ENCODE peak calls at places on chromosomes 4 and X, in eight cellular contexts. O, J, P, U, Y, R, A and B are unnamed samples. For H3K4me1, the result is how much of the 10 kb centered on the place peaks cover.

GRCh38 chr4:177163532-177163931 is 146.1 kb upstream of the NEIL3 start:
- DNase-seq in U (no peak), R (no peak), O (no peak), J (no peak), P (no peak), Y (no peak), A (no peak), B (no peak)

GRCh38 chr4:40933272-40934053 is 183.7 kb downstream of the NSUN7 start:
- DNase-seq in O (no peak), P (no peak), A (no peak), J (peak), R (no peak), Y (no peak), U (no peak), B (no peak)

GRCh38 chr4:48554606-48555005 is 64.6 kb downstream of the ZAR1 start:
- DNase-seq in Y (no peak), J (no peak), R (no peak), O (no peak), A (no peak), U (no peak), P (no peak), B (no peak)

GRCh38 chrX:44570524-44570923 is 27.9 kb upstream of the FUNDC1 start:
- DNase-seq in U (no peak), P (peak), O (no peak), Y (no peak), J (peak), R (no peak), A (no peak), B (no peak)

GRCh38 chr4:48131736-48132135 is 2.3 kb downstream of the TXK start:
- DNase-seq in U (no peak), A (no peak), Y (no peak), R (no peak), P (no peak), O (no peak), J (no peak), B (no peak)

GRCh38 chrX:74422576-74423288 is 1.4 kb downstream of the SLC16A2 start:
- DNase-seq in P (peak), Y (no peak), J (peak), O (no peak), U (no peak), R (peak), A (peak), B (no peak)

GRCh38 chr4:89754531-89754930 is 82.4 kb downstream of the SNCA start:
- DNase-seq in R (no peak), A (no peak), J (no peak), O (no peak), Y (no peak), P (peak), U (no peak), B (no peak)

GRCh38 chrX:6041630-6042029 is 187.0 kb downstream of the NLGN4X start:
- DNase-seq in P (no peak), J (no peak), R (no peak), O (no peak), A (no peak), U (no peak), Y (no peak), B (no peak)

GRCh38 chr4:24783506-24783905 is 11.9 kb upstream of the SOD3 start:
- DNase-seq in U (no peak), J (no peak), O (no peak), A (no peak), P (no peak), Y (no peak), R (no peak), B (no peak)

GRCh38 chr4:24777528-24777927 is 17.8 kb upstream of the SOD3 start:
- DNase-seq in A (no peak), J (peak), R (no peak), U (no peak), Y (no peak), O (no peak), P (no peak), B (no peak)

GRCh38 chr4:24780936-24781538 is 14.3 kb upstream of the SOD3 start:
- DNase-seq in A (no peak), P (no peak), O (no peak), Y (no peak), J (no peak), R (no peak), U (no peak), B (no peak)

GRCh38 chr4:24778427-24779225 is 16.7 kb upstream of the SOD3 start:
- DNase-seq in O (no peak), J (peak), R (peak), A (no peak), Y (no peak), P (peak), U (no peak), B (no peak)

DNA sequence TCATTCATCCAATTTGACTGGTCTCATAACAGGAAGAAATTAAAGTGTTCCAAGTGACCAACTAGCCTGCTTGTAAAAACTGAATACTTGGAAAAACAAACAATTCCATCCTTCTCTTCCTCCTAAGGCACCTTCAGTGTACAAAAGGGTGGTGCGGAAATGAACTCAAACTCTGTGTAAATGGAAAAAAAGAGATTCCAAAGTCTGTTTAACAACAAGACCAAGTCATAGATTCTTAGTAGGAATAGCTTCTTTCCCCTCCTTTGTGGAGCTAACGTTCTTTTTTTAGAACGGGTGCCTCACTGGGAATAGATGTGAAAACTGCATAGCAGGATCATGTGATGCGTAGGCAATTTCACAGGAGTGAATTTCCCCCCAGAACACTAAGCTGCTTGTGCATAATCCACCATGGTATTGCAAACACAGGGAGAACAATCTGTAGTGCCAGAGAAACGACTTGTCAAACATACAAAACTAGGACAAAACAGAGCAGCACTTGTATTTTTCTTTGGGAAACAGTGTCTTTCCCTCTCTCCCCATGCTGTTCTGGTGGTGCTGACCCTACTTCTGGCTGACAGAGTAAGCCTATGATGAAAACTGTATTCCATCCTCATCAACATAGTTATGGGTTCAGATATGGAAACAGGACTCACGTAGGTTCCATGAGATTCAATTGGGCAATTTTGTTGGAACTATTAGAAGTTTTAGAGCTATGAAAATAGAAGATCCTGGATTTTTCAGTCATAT is 13.2 kb upstream of the SOD3 start:
- DNase-seq in Y (no peak), A (no peak), J (no peak), U (no peak), R (no peak), O (no peak), P (no peak), B (no peak)
- H3K4me1 ChIP-seq in Y (under half), A (under half), J (under half), U (under half), R (under half), O (under half), P (under half), B (under half)

DNA sequence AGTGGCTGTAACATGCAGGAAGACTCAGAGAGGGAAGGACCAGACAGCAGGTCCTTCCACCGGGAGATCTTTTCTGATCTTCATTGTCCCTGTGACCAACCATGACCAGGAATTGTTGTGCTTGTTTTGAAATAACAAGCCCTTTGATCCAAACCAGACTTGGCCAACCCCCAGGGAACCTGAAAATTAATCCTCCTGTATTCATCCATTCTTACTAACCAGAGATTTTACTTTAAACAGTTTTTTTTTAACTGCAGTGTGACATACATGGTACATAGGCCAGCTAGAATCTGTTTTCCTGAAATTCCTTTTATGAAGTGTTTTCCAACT is 4.0 kb downstream of the WFS1 start:
- DNase-seq in U (no peak), P (peak), Y (no peak), O (no peak), A (no peak), R (no peak), J (no peak), B (no peak)
- H3K4me3 ChIP-seq in U (no peak), P (no peak), Y (no peak), O (no peak), A (no peak), R (no peak), J (no peak), B (no peak)

GRCh38 chrX:119758682-119759332 is 419 bp downstream of the SOWAHD start:
- DNase-seq in R (peak), J (no peak), O (no peak), Y (peak), A (no peak), P (peak), U (no peak), B (no peak)

GRCh38 chrX:119757979-119758681 is at the start of gene SOWAHD:
- DNase-seq in J (no peak), Y (peak), P (peak), U (no peak), R (peak), A (no peak), O (no peak), B (no peak)

GRCh38 chrX:119757646-119757978 is 776 bp upstream of the SOWAHD start:
- DNase-seq in P (no peak), A (no peak), J (no peak), U (no peak), Y (no peak), R (no peak), O (no peak), B (no peak)

GRCh38 chrX:119755981-119756533 is 2.3 kb upstream of the SOWAHD start:
- DNase-seq in Y (peak), U (no peak), O (no peak), R (peak), J (no peak), A (no peak), P (no peak), B (no peak)

GRCh38 chrX:119756926-119757635 is 1.3 kb upstream of the SOWAHD start:
- DNase-seq in U (no peak), R (peak), A (no peak), O (no peak), J (no peak), P (no peak), Y (no peak), B (no peak)
- H3K4me1 ChIP-seq in U (under half), R (under half), A (under half), O (under half), J (under half), P (under half), Y (under half), B (under half)

DNA sequence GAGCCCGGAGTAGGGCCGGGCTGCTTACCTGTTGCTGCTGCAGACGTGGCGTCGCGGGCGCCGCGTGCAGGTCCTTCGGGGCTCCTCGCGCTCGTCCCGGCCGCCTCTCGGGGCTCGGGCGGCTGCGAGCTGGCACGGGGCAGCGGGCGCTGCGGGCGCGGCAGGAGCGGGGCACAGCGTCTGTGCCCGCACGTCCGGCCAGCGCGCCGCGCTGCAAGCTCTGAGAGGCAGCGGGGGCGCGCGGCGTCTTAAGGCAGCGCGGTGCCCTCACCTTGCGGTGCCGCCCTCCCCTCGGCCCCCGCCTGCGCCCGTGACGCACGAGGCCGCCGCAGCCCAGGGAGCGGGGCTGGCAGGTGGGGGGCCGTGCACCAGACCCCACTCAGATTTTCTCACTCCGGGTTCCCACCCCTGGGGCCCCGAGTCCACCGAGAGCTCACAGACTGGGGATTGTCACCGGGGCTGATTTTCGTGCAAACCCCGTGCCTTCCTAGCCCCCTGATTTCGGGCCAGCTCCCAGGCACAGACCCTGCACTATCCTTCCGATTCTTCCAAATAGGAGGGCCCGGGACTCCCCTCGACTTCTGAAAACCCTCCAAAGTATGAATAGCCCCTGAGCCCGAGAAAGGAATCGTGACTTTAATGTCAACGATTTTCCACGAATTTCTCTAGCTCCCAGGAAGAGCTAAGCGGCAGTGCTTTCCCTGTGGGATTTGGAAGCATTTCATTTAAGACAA is at the start of gene GPR101:
- DNase-seq in A (no peak), U (no peak), Y (no peak), P (no peak), R (no peak), J (no peak), O (no peak), B (no peak)
- H3K4me3 ChIP-seq in A (no peak), U (no peak), Y (no peak), P (no peak), R (no peak), J (peak), O (no peak), B (peak)

GRCh38 chr4:6229671-6230501 is 29.5 kb upstream of the JAKMIP1 start:
- DNase-seq in P (no peak), O (no peak), A (no peak), R (peak), J (no peak), Y (no peak), U (no peak), B (no peak)

GRCh38 chr4:6232836-6233785 is 32.8 kb upstream of the JAKMIP1 start:
- DNase-seq in Y (no peak), U (no peak), R (peak), P (no peak), A (no peak), J (no peak), O (no peak), B (no peak)

GRCh38 chr4:6230827-6231662 is 30.7 kb upstream of the JAKMIP1 start:
- DNase-seq in J (no peak), Y (no peak), U (no peak), P (no peak), R (peak), O (no peak), A (no peak), B (no peak)

GRCh38 chr4:6230502-6230785 is 30.1 kb upstream of the JAKMIP1 start:
- DNase-seq in A (no peak), J (no peak), Y (no peak), R (peak), U (no peak), O (no peak), P (no peak), B (no peak)

GRCh38 chr4:6231663-6232165 is 31.4 kb upstream of the JAKMIP1 start:
- DNase-seq in A (no peak), P (no peak), U (no peak), O (no peak), J (no peak), Y (no peak), R (no peak), B (no peak)
- H3K4me1 ChIP-seq in A (under half), P (under half), U (under half), O (under half), J (under half), Y (under half), R (under half), B (under half)

GRCh38 chrX:71541546-71542022 is 8.7 kb downstream of the OGT start:
- DNase-seq in P (peak), U (no peak), A (no peak), Y (no peak), O (no peak), R (no peak), J (peak), B (no peak)
- H3K4me3 ChIP-seq in P (peak), U (no peak), A (no peak), Y (peak), O (no peak), R (no peak), J (no peak), B (peak)

DNA sequence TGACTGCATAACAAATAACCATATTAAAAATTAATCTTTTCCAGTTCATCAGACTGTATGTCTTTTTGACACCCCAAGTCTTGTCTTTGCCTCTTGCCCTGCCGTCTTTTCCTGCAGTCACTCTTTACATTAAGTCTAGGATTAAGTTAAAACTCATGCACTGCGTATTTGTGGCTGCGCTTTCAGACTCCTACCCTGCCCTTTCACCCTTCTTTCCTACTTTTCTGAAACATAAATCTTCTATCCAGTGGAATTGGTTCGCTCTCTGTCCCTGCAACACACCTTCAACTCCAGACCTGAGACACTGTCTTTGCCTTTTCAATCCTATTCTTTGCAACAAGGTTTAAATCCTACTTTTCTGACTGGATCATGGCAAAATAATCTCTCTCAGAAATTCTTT is 19.9 kb downstream of the SPRY1 start:
- DNase-seq in P (no peak), A (no peak), R (no peak), O (no peak), J (no peak), U (no peak), Y (no peak), B (no peak)
- H3K4me1 ChIP-seq in P (under half), A (half or more), R (under half), O (under half), J (under half), U (under half), Y (under half), B (half or more)

GRCh38 chr4:112817933-112818921 is 181.3 kb downstream of the LARP7 start:
- DNase-seq in R (peak), J (peak), Y (no peak), A (peak), P (peak), U (peak), O (peak), B (peak)
- H3K4me3 ChIP-seq in R (peak), J (peak), Y (no peak), A (no peak), P (peak), U (peak), O (peak), B (peak)

DNA sequence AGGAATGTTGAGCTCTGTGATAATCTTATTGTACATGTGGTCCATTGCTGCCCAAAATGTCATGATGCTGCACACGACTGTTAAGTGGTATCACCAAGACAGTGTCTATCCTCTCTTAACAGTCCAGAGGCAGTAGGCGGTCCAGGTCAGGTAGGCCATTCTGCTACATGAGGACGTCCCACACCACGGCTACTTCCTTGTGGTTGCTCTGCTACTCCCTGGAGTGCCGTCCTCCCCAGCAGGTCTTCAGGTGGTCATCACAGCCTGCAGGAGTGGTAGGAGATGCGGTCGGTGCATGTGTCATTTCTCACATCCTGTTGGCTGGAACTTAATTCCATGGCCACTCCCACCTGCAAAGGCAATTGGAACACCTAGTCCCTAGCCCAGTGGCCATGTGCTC is 11.5 kb upstream of the STK32B start:
- DNase-seq in U (no peak), Y (no peak), O (no peak), A (no peak), P (no peak), J (no peak), R (no peak), B (no peak)
- H3K4me1 ChIP-seq in U (under half), Y (under half), O (under half), A (under half), P (under half), J (under half), R (under half), B (under half)